ENCODE peak calls at places on chromosome 16, in eight cellular contexts. D is AG04450, B is HCT116, I is A549, H is SK-N-SH, A is heart right ventricle, O is sigmoid colon, X is ovary. P is an unnamed sample.
A peak's percentile ranks its signal among the peaks of the same experiment; 100 is the strongest.

GRCh38 chr16:85686912-85687591 is 1.7 kb downstream of the GINS2 start:
- DNase-seq in I (no peak), O (no peak), X (no peak), D (no peak), A (no peak), B (no peak), H (no peak), P (no peak)

GRCh38 chr16:86951831-86952598 is 365.2 kb downstream of the C16orf95 start:
- DNase-seq in X (no peak), A (no peak), H (no peak), O (no peak), B (peak; percentile 36), D (peak; percentile 87), I (peak; percentile 87), P (no peak)

GRCh38 chr16:67509016-67509415 is 19.6 kb upstream of the RIPOR1 start:
- DNase-seq in O (no peak), I (no peak), B (no peak), A (no peak), D (no peak), H (no peak), X (no peak), P (no peak)

GRCh38 chr16:30992931-30993816 is 8.2 kb downstream of the HSD3B7 start:
- DNase-seq in X (no peak), B (no peak), D (no peak), H (peak; percentile 74), I (no peak), A (no peak), O (no peak), P (no peak)

GRCh38 chr16:5977329-5977728 is 879.7 kb upstream of the EEF2KMT start:
- DNase-seq in B (no peak), X (no peak), I (no peak), O (no peak), D (no peak), H (no peak), A (no peak), P (no peak)

GRCh38 chr16:20181386-20181785 is 107.7 kb upstream of the GPR139 start:
- DNase-seq in I (peak; percentile 17), H (no peak), D (no peak), X (no peak), O (no peak), A (no peak), B (no peak), P (no peak)

GRCh38 chr16:10992797-10993196 is 48.4 kb downstream of the CLEC16A start:
- DNase-seq in X (no peak), D (peak; percentile 75), O (no peak), A (no peak), H (no peak), B (peak; percentile 52), I (peak; percentile 36), P (no peak)

GRCh38 chr16:24883714-24884151 is 38.0 kb downstream of the SLC5A11 start:
- DNase-seq in X (no peak), D (no peak), H (no peak), I (peak; percentile 25), O (no peak), A (no peak), B (no peak), P (no peak)

GRCh38 chr16:66220766-66221165 is 145.7 kb upstream of the CDH5 start:
- DNase-seq in D (no peak), O (no peak), I (no peak), X (no peak), B (no peak), A (no peak), H (no peak), P (no peak)

GRCh38 chr16:10618710-10619209 is 38.4 kb upstream of the EMP2 start:
- DNase-seq in H (no peak), O (no peak), A (no peak), B (no peak), D (no peak), I (no peak), X (no peak), P (no peak)

GRCh38 chr16:68992521-68992920 is 112.9 kb upstream of the HAS3 start:
- DNase-seq in A (no peak), B (peak; percentile 48), D (peak; percentile 23), X (no peak), H (no peak), O (no peak), I (peak; percentile 75), P (no peak)

GRCh38 chr16:67463059-67463458 is 17.9 kb downstream of the ATP6V0D1 start:
- DNase-seq in H (no peak), A (no peak), D (no peak), O (no peak), X (no peak), I (no peak), B (no peak), P (no peak)

GRCh38 chr16:49857423-49858181 is 1.7 kb upstream of the ZNF423 start:
- DNase-seq in I (peak; percentile 75), A (peak; percentile 62), D (no peak), O (peak; percentile 82), H (peak; percentile 86), X (peak; percentile 65), B (peak; percentile 60), P (peak; percentile 84)

GRCh38 chr16:70254095-70254964 is 2.6 kb upstream of the EXOSC6 start:
- DNase-seq in I (no peak), O (no peak), A (no peak), B (no peak), H (no peak), D (no peak), X (no peak), P (no peak)

GRCh38 chr16:70251651-70252354 is at the start of gene EXOSC6:
- DNase-seq in O (peak; percentile 94), A (peak; percentile 92), I (peak; percentile 97), D (peak; percentile 69), H (peak; percentile 97), B (peak; percentile 87), X (peak; percentile 88), P (peak; percentile 93)

GRCh38 chr16:70250748-70251650 is 741 bp downstream of the EXOSC6 start:
- DNase-seq in D (no peak), O (no peak), X (peak; percentile 20), B (no peak), I (peak; percentile 61), H (peak; percentile 76), A (peak; percentile 40), P (no peak)

GRCh38 chr16:70253291-70254094 is 1.8 kb upstream of the EXOSC6 start:
- DNase-seq in D (no peak), O (no peak), B (peak; percentile 28), H (peak; percentile 62), A (no peak), I (peak; percentile 61), X (no peak), P (no peak)

DNA sequence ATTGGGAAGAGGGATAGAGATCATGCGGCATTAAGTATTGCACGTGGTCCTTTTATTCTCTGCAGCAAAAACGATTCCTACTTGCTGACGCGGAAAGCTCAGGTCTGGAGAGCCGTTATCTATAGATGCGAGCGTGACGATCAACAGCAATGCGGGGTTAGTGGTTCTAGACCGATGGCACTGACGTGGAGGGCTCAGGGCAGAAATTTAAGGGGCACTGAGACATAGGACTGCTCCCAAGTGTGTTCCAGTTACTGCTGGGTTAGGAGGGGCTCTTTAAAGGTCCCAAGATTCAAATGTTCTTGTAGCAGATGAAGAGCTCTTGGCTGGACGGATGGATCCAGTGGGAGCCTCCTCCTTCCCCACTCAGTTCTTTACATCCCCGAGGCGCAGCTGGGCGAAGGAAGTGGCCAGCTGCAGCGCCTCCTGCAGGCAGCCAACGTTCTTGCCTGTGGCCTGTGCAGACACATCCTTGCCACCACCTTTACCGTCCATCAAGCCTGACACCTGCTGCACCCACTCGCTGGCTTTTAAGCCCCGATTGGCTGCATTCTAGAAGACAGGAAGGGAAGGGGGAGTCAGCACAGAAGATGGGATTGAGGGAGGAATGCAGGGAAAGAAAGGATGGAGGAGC is 732 bp upstream of the EXOSC6 start:
- DNase-seq in X (no peak), O (no peak), I (peak; percentile 54), A (no peak), H (peak; percentile 59), D (no peak), B (no peak), P (no peak)
- TF ChIP-seq CTCF in X (no peak), O (peak; percentile 27), I (peak; percentile 37), A (peak; percentile 25), H (peak; percentile 69), D (peak; percentile 56), B (peak; percentile 9), P (no peak)

DNA sequence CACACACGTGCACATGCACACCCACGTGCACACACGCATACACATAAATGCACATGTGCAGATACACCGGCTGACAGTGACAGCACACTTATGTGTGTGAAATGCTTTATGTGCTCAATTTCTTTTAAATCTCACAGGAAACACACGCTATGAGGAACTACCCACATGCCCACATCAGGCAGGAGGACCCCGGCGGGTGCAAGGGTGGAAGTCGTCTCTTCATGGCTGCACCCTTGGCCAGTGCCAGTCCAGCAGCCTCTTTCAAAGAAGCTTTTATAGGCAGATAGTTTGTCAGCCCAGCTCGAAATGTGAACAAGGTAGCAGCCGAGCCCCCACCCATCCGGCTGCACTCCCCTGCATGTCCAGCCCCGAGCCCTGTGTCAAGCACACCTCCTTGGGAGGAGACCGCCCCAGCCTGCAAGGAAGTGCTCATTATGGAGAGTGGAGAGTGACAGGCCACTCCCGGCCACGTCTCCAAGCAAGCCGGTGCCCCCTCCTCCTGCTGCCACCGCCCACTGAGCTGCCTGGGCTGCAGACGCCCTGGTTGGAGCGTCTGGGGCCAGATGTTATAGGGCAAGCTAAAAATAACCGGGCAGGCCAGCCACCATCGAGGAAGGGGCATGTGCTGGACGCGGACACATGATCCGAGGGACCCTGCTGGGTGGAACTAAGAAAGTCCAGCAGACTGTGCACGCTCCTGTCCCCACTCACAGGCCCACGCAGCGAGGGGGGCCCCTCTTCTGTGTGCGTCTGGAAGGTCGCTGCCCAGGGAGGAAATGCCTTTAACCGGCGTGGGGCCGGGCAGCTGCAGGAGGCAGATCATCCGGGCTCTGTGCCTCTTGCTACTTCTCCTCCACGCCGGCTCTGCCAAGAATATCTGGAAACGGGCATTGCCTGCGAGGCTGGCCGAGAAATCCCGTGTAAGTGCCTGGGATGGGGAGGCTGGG is at the start of gene WFDC1:
- DNase-seq in O (peak; percentile 80), B (no peak), A (peak; percentile 29), H (peak; percentile 68), X (no peak), D (no peak), I (no peak), P (peak; percentile 90)
- H3K4me3 ChIP-seq in O (peak within 1 kb of the TSS; percentile 44), B (no peak within 1 kb of the TSS), A (peak within 1 kb of the TSS; percentile 38), H (peak within 1 kb of the TSS; percentile 32), X (peak within 1 kb of the TSS; percentile 1), D (peak within 1 kb of the TSS; percentile 50), I (no peak within 1 kb of the TSS), P (peak within 1 kb of the TSS; percentile 68)

DNA sequence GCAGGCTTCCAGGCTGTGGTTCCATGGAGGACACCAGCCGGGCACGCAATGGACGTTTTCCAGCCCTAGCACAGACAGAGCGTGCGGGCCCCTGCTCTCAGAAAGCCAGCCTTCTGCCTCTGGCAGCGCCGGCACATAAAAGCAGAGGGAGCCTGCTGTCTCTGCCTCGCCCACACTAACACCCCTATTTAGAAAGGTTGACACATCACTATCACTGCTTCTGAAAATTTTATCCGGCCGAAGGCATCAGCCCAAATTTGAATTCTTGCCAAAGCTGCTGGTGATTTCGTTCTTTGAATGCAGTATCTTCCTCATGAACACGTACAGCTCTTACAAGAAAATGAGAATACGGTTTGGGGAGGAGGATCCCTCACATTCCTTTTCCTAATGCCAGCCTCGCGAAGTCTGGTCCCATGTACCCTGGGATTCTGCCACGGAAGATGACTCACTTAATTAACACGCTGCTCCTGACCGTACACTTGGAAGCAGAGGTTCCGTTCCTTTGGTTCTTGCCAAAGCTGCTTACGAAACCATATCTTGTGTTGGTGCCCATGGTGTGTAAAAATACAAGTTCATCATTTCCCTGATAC is 1.3 kb upstream of the RAB11FIP3 start:
- DNase-seq in D (peak; percentile 74), B (no peak), I (peak; percentile 64), H (no peak), X (peak; percentile 79), A (no peak), O (peak; percentile 96), P (peak; percentile 85)
- H3K27ac ChIP-seq in D (peak overlapping the region; percentile 75), B (peak overlapping the region; percentile 57), I (peak overlapping the region; percentile 91), H (peak overlapping the region; percentile 70), X (peak overlapping the region; percentile 88), A (peak overlapping the region; percentile 94), O (peak overlapping the region; percentile 97), P (peak overlapping the region; percentile 89)

GRCh38 chr16:88005148-88005547 is 53.9 kb downstream of the BANP start:
- DNase-seq in D (no peak), I (no peak), O (peak; percentile 48), B (no peak), H (peak; percentile 61), A (no peak), X (no peak), P (no peak)
- TF ChIP-seq CTCF in D (peak; percentile 25), I (peak; percentile 10), O (no peak), B (peak; percentile 30), H (peak; percentile 36), A (no peak), X (no peak), P (no peak)